ENCODE peak calls at places on chromosomes 7 and 10, in five cellular contexts. F is iPS DF 6.9, V is tibial artery, W is OCI-LY7, I is adrenal gland. K is an unnamed sample.

GRCh38 chr7:63925626-63926460 is 72.8 kb upstream of the ZNF722 start:
- DNase-seq in F (no peak), V (peak; percentile 93), W (no peak), I (peak; percentile 90), K (peak; percentile 85)

GRCh38 chr7:83366629-83367028 is 203.9 kb upstream of the PCLO start:
- DNase-seq in F (no peak), V (no peak), W (no peak), I (no peak), K (no peak)

GRCh38 chr7:155811895-155812761 is at the start of gene SHH:
- DNase-seq in F (no peak), V (no peak), W (no peak), I (peak; percentile 53), K (no peak)

GRCh38 chr7:28433039-28433438 is 20.7 kb downstream of the CREB5 start:
- DNase-seq in F (no peak), V (no peak), W (no peak), I (no peak), K (no peak)

GRCh38 chr10:33114451-33114944 is 156.5 kb upstream of the ITGB1 start:
- DNase-seq in F (no peak), V (no peak), W (peak; percentile 84), I (no peak), K (no peak)

GRCh38 chr10:33126742-33127141 is 168.7 kb upstream of the ITGB1 start:
- DNase-seq in F (no peak), V (no peak), W (no peak), I (no peak), K (peak; percentile 19)

GRCh38 chr10:2949948-2950354 is 117.4 kb upstream of the PFKP start:
- DNase-seq in F (no peak), V (no peak), W (no peak), I (no peak), K (no peak)

GRCh38 chr7:26843696-26844095 is 20.7 kb downstream of the SKAP2 start:
- DNase-seq in F (no peak), V (no peak), W (peak; percentile 11), I (no peak), K (no peak)

DNA sequence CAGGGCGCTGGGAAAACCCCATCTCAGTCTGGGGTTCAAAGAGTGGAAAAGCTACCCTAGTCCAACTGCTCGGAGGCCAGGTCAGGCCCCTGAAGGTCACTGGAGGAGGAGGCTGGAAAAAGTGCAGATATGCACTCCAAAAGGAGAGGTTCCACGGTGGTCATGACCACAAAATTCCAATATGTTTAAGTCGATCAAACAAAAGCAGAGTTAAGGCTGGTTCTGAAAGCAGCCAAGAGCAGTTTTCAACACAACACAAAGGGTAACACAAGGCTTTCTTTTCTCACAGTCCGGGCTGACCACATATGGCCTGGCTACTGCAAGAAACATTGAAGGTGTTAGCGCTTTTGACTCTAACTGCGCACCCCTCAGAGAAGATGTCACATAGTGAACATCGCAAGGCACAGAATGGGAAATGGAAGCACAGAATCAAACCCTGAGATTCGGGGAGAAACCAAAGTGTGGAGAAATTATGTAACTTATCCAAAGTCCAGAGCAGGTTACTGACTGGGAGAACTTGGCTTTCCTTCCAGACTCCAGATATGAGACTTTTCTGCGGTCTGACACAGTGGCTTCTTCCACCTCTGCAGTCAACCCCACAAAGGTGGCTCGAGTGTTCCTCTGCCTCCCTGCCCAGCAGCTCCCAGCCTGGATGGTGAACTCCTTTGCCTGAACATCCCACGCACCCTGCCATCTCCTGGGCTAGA is 1.3 kb upstream of the GRB10 start:
- DNase-seq in F (no peak), V (no peak), W (no peak), I (no peak), K (no peak)
- H3K4me1 ChIP-seq in F (peaks cover 9% of the 10 kb centered on the region), V (peaks cover 5% of the 10 kb centered on the region), W (no peaks in the 10 kb centered on the region), I (peaks cover 39% of the 10 kb centered on the region), K (no peaks in the 10 kb centered on the region)

DNA sequence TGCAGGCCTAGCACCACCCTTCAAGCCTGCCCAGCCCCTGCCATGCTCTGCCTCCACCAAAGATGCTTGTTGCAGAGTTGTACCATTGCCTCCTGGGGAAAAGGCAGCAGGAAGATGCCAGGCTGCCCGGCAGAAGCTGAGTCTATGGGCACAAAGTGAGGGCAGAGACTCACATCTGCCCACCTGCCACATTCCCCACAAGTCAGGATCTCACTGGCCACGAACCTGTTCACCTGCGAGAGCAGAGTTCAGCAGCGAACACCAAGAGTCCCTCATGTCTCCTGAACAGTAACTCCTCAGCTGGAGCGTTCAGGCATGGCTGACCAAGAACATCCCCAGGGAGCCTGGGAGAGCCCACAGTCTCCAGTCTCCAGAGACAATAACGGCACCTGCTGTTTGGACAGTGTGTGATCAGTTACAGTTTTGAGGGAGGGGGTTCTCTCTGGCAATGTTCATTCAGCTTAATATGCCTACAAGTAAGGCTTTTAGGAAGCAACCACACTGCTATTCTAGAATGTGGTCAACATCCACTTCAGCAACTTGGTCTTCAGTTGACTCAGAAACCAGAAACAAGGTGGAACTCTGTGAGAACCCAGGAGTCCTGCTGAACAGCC is 78.5 kb downstream of the GRID1 start:
- DNase-seq in F (no peak), V (no peak), W (peak; percentile 28), I (no peak), K (no peak)
- H3K4me1 ChIP-seq in F (peaks cover 8% of the 10 kb centered on the region), V (no peaks in the 10 kb centered on the region), W (peaks cover 6% of the 10 kb centered on the region), I (no peaks in the 10 kb centered on the region), K (no peaks in the 10 kb centered on the region)

GRCh38 chr7:2634265-2635145 is 2.7 kb downstream of the TTYH3 start:
- DNase-seq in F (no peak), V (no peak), W (no peak), I (no peak), K (no peak)

GRCh38 chr7:2632717-2633537 is 1.1 kb downstream of the TTYH3 start:
- DNase-seq in F (no peak), V (peak; percentile 63), W (peak; percentile 39), I (peak; percentile 71), K (no peak)

GRCh38 chr7:2629740-2630681 is 1.8 kb upstream of the TTYH3 start:
- DNase-seq in F (no peak), V (no peak), W (no peak), I (no peak), K (no peak)

GRCh38 chr7:2633538-2634264 is 1.9 kb downstream of the TTYH3 start:
- DNase-seq in F (no peak), V (peak; percentile 62), W (no peak), I (peak; percentile 91), K (no peak)

DNA sequence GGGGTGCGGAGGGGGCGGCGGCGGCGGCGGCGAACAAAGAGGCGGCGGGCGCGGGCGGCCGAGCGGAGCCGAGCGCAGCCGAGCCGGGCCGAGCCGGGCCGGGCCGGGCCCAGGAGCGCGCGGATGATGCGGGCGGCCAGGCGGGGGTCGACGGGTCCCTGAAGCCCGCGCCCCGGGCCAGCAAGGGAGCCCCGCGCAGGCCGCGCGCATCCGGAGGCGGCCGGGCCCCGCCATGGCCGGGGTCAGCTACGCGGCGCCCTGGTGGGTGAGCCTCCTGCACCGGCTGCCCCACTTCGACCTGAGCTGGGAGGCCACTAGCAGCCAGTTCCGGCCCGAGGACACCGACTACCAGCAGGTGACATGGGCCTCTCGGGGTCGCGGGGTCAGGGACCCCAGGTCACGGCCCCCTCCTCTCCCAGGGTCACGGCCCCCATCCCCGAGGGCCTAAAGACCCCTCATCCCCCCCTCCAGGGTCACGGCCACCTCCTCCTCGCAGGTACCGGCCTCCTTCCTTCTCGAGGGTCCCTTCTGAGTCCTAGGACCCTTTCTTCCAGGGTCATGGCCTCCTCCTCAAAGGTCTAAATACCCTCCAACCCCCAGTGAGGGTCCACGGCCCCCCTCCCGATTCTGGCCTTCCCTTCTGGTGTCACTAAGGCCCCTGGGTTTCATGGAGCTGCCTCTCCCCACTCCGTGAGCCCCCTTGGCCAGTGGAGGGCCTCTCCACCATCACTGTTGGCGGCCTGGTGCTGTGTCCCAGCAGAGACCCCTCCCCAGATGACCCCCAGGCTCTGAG is at the start of gene TTYH3:
- DNase-seq in F (no peak), V (no peak), W (no peak), I (peak; percentile 66), K (no peak)
- H3K4me1 ChIP-seq in F (peaks cover 7% of the 10 kb centered on the region), V (peaks cover 37% of the 10 kb centered on the region), W (peaks cover 26% of the 10 kb centered on the region), I (peaks cover 48% of the 10 kb centered on the region), K (peaks cover 3% of the 10 kb centered on the region)

GRCh38 chr7:111226800-111227199 is 135.9 kb downstream of the LRRN3 start:
- DNase-seq in F (no peak), V (no peak), W (no peak), I (no peak), K (no peak)
- H3K4me1 ChIP-seq in F (no peaks in the 10 kb centered on the region), V (no peaks in the 10 kb centered on the region), W (no peaks in the 10 kb centered on the region), I (no peaks in the 10 kb centered on the region), K (no peaks in the 10 kb centered on the region)

DNA sequence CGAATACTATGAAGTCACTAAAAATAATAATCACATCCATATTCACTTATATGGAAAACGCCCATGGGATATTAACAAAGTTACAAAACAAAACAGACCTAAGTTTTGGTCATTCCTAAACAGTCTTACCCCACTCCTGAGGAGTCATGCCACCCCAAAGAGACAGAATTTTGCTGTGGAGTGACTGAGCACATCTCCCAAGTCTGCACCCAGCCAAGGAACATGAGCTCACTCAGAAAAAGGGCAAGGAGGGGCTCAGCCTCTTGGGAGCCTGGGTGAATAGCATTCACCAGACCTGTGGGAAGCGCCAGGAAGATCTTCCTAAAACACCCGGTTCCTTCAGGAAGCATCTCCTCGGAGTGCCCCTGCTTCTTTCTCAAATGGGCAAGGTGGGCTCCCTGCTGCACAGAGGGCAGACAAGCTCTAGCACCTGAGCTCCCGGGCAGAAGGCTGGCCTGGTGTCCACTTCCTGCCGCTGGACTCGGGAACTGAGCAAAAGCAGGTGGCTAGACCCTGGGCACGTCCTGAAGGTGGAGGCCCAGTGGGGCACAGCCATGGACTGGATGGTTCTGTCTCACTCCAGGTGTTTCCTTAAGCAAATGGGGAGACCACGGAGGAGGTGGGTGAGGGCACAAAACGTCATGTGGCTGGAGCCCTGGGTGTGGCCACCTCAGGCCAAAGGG is 31.0 kb downstream of the TNS3 start:
- DNase-seq in F (no peak), V (no peak), W (no peak), I (no peak), K (no peak)
- H3K4me1 ChIP-seq in F (no peaks in the 10 kb centered on the region), V (peaks cover 18% of the 10 kb centered on the region), W (peaks cover 10% of the 10 kb centered on the region), I (peaks cover 35% of the 10 kb centered on the region), K (no peaks in the 10 kb centered on the region)

GRCh38 chr7:70063371-70063770 is 465.1 kb downstream of the AUTS2 start:
- DNase-seq in F (no peak), V (no peak), W (no peak), I (no peak), K (no peak)
- H3K4me1 ChIP-seq in F (peaks cover 2% of the 10 kb centered on the region), V (no peaks in the 10 kb centered on the region), W (no peaks in the 10 kb centered on the region), I (peaks cover 16% of the 10 kb centered on the region), K (no peaks in the 10 kb centered on the region)

GRCh38 chr10:30629653-30630052 is at the start of gene LYZL2:
- DNase-seq in F (no peak), V (no peak), W (no peak), I (no peak), K (no peak)

GRCh38 chr10:30625110-30625509 is 4.4 kb downstream of the LYZL2 start:
- DNase-seq in F (no peak), V (no peak), W (no peak), I (no peak), K (no peak)

GRCh38 chr10:30631188-30631587 is 1.6 kb upstream of the LYZL2 start:
- DNase-seq in F (no peak), V (no peak), W (no peak), I (no peak), K (no peak)

GRCh38 chr10:30630571-30630970 is 1.0 kb upstream of the LYZL2 start:
- DNase-seq in F (no peak), V (no peak), W (no peak), I (no peak), K (no peak)
- H3K4me1 ChIP-seq in F (no peaks in the 10 kb centered on the region), V (no peaks in the 10 kb centered on the region), W (no peaks in the 10 kb centered on the region), I (no peaks in the 10 kb centered on the region), K (no peaks in the 10 kb centered on the region)